ENCODE peak calls at places on chromosomes 6 and 20, in ten cellular contexts. J is WTC11; U is activated naive CD4-positive, alpha-beta T cell treated with Interleukin-2 at 50 U/mL for 16 hours; W is NCI-H345; C is stimulated activated CD8-positive, alpha-beta memory T cell treated with anti-CD3 and anti-CD28 coated beads, Interleukin-15, amount 100 ng/mL, for 48 hours; Y is endothelial cell; A is posterior vena cava; H is iris pigment epithelial cell; B is activated CD4-positive, CD25-positive, alpha-beta regulatory T cell; N is caudate nucleus. X is an unnamed sample.
A peak's percentile ranks its signal among the peaks of the same experiment; 100 is the strongest.

GRCh38 chr20:4455996-4456395 is 265.7 kb upstream of the PRND start:
- DNase-seq in J (no peak), U (no peak), W (no peak), C (no peak), Y (no peak), A (no peak), H (no peak), B (no peak), N (no peak), X (no peak)

GRCh38 chr6:139983555-139984276 is 609.3 kb upstream of the CITED2 start:
- DNase-seq in J (no peak), U (no peak), W (no peak), C (no peak), Y (no peak), A (no peak), H (peak; percentile 84), B (no peak), N (no peak), X (no peak)

GRCh38 chr6:138410048-138410735 is 6.2 kb downstream of the HEBP2 start:
- DNase-seq in J (no peak), U (no peak), W (no peak), C (no peak), Y (no peak), A (no peak), H (peak; percentile 87), B (no peak), N (no peak), X (no peak)

GRCh38 chr20:33604991-33605370 is 57.1 kb upstream of the C20orf144 start:
- DNase-seq in J (no peak), U (no peak), W (no peak), C (no peak), Y (no peak), A (no peak), H (no peak), B (no peak), N (no peak), X (no peak)

GRCh38 chr6:15894973-15895858 is 232.4 kb upstream of the DTNBP1 start:
- DNase-seq in J (no peak), U (no peak), W (no peak), C (no peak), Y (no peak), A (no peak), H (no peak), B (no peak), N (no peak), X (no peak)

GRCh38 chr20:58117944-58118343 is 110.5 kb downstream of the ANKRD60 start:
- DNase-seq in J (no peak), U (no peak), W (no peak), C (no peak), Y (no peak), A (no peak), H (peak; percentile 82), B (no peak), N (no peak), X (no peak)

GRCh38 chr6:18469486-18469885 is 82.3 kb downstream of the RNF144B start:
- DNase-seq in J (no peak), U (no peak), W (no peak), C (no peak), Y (no peak), A (no peak), H (no peak), B (no peak), N (no peak), X (no peak)

GRCh38 chr6:1949533-1949932 is 295.9 kb downstream of the GMDS start:
- DNase-seq in J (no peak), U (no peak), W (no peak), C (no peak), Y (no peak), A (no peak), H (peak; percentile 72), B (no peak), N (no peak), X (no peak)

GRCh38 chr20:53283011-53283410 is 310.6 kb downstream of the ZNF217 start:
- DNase-seq in J (no peak), U (no peak), W (no peak), C (no peak), Y (no peak), A (no peak), H (no peak), B (no peak), N (no peak), X (no peak)

GRCh38 chr20:47351643-47352331 is 4.7 kb downstream of the ZMYND8 start:
- DNase-seq in J (no peak), U (no peak), W (no peak), C (no peak), Y (no peak), A (no peak), H (peak; percentile 39), B (no peak), N (peak; percentile 57), X (no peak)

GRCh38 chr20:17570347-17571152 is 675 bp downstream of the DSTN start:
- DNase-seq in J (peak; percentile 44), U (no peak), W (peak; percentile 56), C (no peak), Y (peak; percentile 56), A (peak; percentile 89), H (peak; percentile 44), B (peak; percentile 21), N (peak; percentile 61), X (no peak)

GRCh38 chr20:62015445-62016288 is 50.0 kb downstream of the TAF4 start:
- DNase-seq in J (no peak), U (no peak), W (no peak), C (no peak), Y (no peak), A (no peak), H (no peak), B (no peak), N (no peak), X (no peak)

GRCh38 chr20:10316582-10316981 is 98.0 kb downstream of the SNAP25 start:
- DNase-seq in J (no peak), U (no peak), W (no peak), C (no peak), Y (no peak), A (no peak), H (no peak), B (no peak), N (no peak), X (no peak)

GRCh38 chr6:40774932-40775331 is 187.8 kb upstream of the LRFN2 start:
- DNase-seq in J (no peak), U (no peak), W (no peak), C (no peak), Y (no peak), A (no peak), H (peak; percentile 2), B (no peak), N (no peak), X (no peak)

GRCh38 chr20:62495798-62496325 is 20.1 kb upstream of the GATA5 start:
- DNase-seq in J (no peak), U (no peak), W (no peak), C (no peak), Y (no peak), A (no peak), H (no peak), B (no peak), N (no peak), X (no peak)

GRCh38 chr6:89356644-89357043 is 4.1 kb upstream of the UBE2J1 start:
- DNase-seq in J (no peak), U (no peak), W (no peak), C (no peak), Y (no peak), A (no peak), H (no peak), B (no peak), N (no peak), X (no peak)

GRCh38 chr6:28315628-28316027 is 20.3 kb downstream of the ZSCAN31 start:
- DNase-seq in J (no peak), U (no peak), W (no peak), C (no peak), Y (no peak), A (no peak), H (peak; percentile 21), B (no peak), N (no peak), X (no peak)

GRCh38 chr6:125132058-125132457 is 21.5 kb upstream of the TPD52L1 start:
- DNase-seq in J (no peak), U (no peak), W (no peak), C (no peak), Y (no peak), A (no peak), H (no peak), B (no peak), N (no peak), X (no peak)

GRCh38 chr6:127879685-127880084 is 21.2 kb downstream of the THEMIS start:
- DNase-seq in J (peak; percentile 81), U (peak; percentile 18), W (no peak), C (peak; percentile 54), Y (peak; percentile 51), A (no peak), H (peak; percentile 14), B (no peak), N (no peak), X (no peak)

GRCh38 chr6:40474937-40475336 is 112.2 kb downstream of the LRFN2 start:
- DNase-seq in J (peak; percentile 25), U (no peak), W (no peak), C (no peak), Y (no peak), A (no peak), H (no peak), B (no peak), N (no peak), X (no peak)

GRCh38 chr20:40897177-40897700 is 131.4 kb upstream of the TOP1 start:
- DNase-seq in J (no peak), U (no peak), W (peak; percentile 19), C (no peak), Y (no peak), A (no peak), H (peak; percentile 16), B (no peak), N (no peak), X (no peak)

GRCh38 chr6:131828946-131829345 is 21.1 kb downstream of the ENPP1 start:
- DNase-seq in J (no peak), U (no peak), W (no peak), C (no peak), Y (no peak), A (no peak), H (no peak), B (no peak), N (no peak), X (no peak)

GRCh38 chr6:76262240-76262639 is 189.8 kb upstream of the IMPG1 start:
- DNase-seq in J (no peak), U (no peak), W (no peak), C (no peak), Y (no peak), A (no peak), H (no peak), B (no peak), N (no peak), X (no peak)

GRCh38 chr6:149895702-149896310 is 2.1 kb downstream of the RAET1E start:
- DNase-seq in J (no peak), U (peak; percentile 25), W (peak; percentile 90), C (no peak), Y (no peak), A (no peak), H (peak; percentile 44), B (no peak), N (no peak), X (no peak)

GRCh38 chr6:4356899-4357659 is 221.7 kb upstream of the ECI2 start:
- DNase-seq in J (no peak), U (no peak), W (no peak), C (no peak), Y (no peak), A (no peak), H (no peak), B (no peak), N (no peak), X (no peak)

GRCh38 chr6:33607784-33608161 is 13.3 kb upstream of the ITPR3 start:
- DNase-seq in J (no peak), U (peak; percentile 55), W (peak; percentile 21), C (no peak), Y (no peak), A (no peak), H (no peak), B (no peak), N (no peak), X (no peak)

GRCh38 chr20:19828233-19828632 is 70.2 kb downstream of the RIN2 start:
- DNase-seq in J (no peak), U (peak; percentile 30), W (peak; percentile 47), C (peak; percentile 22), Y (no peak), A (no peak), H (peak; percentile 83), B (no peak), N (no peak), X (no peak)

GRCh38 chr6:105991561-105992314 is 94.4 kb upstream of the PRDM1 start:
- DNase-seq in J (peak; percentile 22), U (peak; percentile 48), W (peak; percentile 41), C (no peak), Y (no peak), A (no peak), H (no peak), B (no peak), N (no peak), X (no peak)

X was measured in NCI-H1048.